ENCODE peak calls at places on chromosomes 12 and 14, in nine cellular contexts. Y is NCI-H146; V is CD4-positive, alpha-beta T cell; I is GM23248; N is HEK293T; O is MG63; W is lower lobe of right lung; U is NCI-H748 treated with DMSO at 0.1 percent for 48 hours; T is HT1080. Z is an unnamed sample.

GRCh38 chr14:63782683-63783389 is 55.0 kb upstream of the SGPP1 start:
- DNase-seq in Y (no peak), V (no peak), I (no peak), N (no peak), O (no peak), W (no peak), U (no peak), T (no peak), Z (no peak)

GRCh38 chr12:40788276-40788675 is 96.0 kb downstream of the CNTN1 start:
- DNase-seq in Y (no peak), V (no peak), I (no peak), N (no peak), O (no peak), W (no peak), U (no peak), T (no peak), Z (no peak)

GRCh38 chr14:74400328-74400727 is 25.7 kb downstream of the SYNDIG1L start:
- DNase-seq in Y (no peak), V (no peak), I (peak), N (no peak), O (no peak), W (no peak), U (no peak), T (no peak), Z (no peak)

GRCh38 chr12:95762123-95762785 is 28.3 kb downstream of the NTN4 start:
- DNase-seq in Y (no peak), V (no peak), I (no peak), N (no peak), O (no peak), W (no peak), U (no peak), T (no peak), Z (no peak)

GRCh38 chr12:109595321-109595902 is 21.8 kb downstream of the MVK start:
- DNase-seq in Y (no peak), V (no peak), I (no peak), N (no peak), O (no peak), W (no peak), U (no peak), T (no peak), Z (no peak)

GRCh38 chr12:70101064-70101463 is 142.2 kb upstream of the CNOT2 start:
- DNase-seq in Y (no peak), V (no peak), I (no peak), N (no peak), O (no peak), W (no peak), U (no peak), T (no peak), Z (no peak)

GRCh38 chr12:129696405-129696804 is 207.4 kb downstream of the TMEM132D start:
- DNase-seq in Y (no peak), V (no peak), I (no peak), N (no peak), O (no peak), W (no peak), U (no peak), T (no peak), Z (no peak)

GRCh38 chr12:8989425-8989824 is at the start of gene KLRG1:
- DNase-seq in Y (no peak), V (no peak), I (no peak), N (no peak), O (no peak), W (no peak), U (no peak), T (no peak), Z (no peak)

GRCh38 chr14:22386924-22387775 is 201.9 kb downstream of the DAD1 start:
- DNase-seq in Y (peak), V (no peak), I (peak), N (peak), O (no peak), W (peak), U (peak), T (peak), Z (peak)

GRCh38 chr14:22926316-22926715 is 2.9 kb downstream of the PRMT5 start:
- DNase-seq in Y (no peak), V (no peak), I (peak), N (no peak), O (no peak), W (no peak), U (no peak), T (peak), Z (no peak)